ENCODE peak calls at places on chromosomes 13 and 19, in nine cellular contexts. K is NCI-H2081; H is KBM-7; J is NCI-H510A treated with DMSO at 0.1 percent for 48 hours; A is activated T-cell treated with anti-CD3 and anti-CD28 coated beads, Interleukin-2, amount 50 U/mL, for 72 hours; R is K562; Z is DMS53; W is epithelial cell of proximal tubule; C is right atrium auricular region. G is an unnamed sample.

GRCh38 chr19:10450853-10451609 is 30.7 kb downstream of the PDE4A start:
- DNase-seq in K (no peak), H (peak), J (no peak), A (no peak), R (peak), Z (no peak), W (no peak), C (no peak), G (no peak)

GRCh38 chr19:47315125-47315821 is 5.6 kb downstream of the C5AR1 start:
- DNase-seq in K (no peak), H (peak), J (no peak), A (peak), R (peak), Z (peak), W (peak), C (peak), G (peak)

GRCh38 chr19:8305798-8306197 is 2.4 kb downstream of the CD320 start:
- DNase-seq in K (no peak), H (no peak), J (no peak), A (no peak), R (no peak), Z (no peak), W (no peak), C (peak), G (no peak)

GRCh38 chr13:110916671-110917142 is 1.8 kb upstream of the ANKRD10 start:
- DNase-seq in K (no peak), H (no peak), J (no peak), A (no peak), R (no peak), Z (no peak), W (no peak), C (no peak), G (peak)

GRCh38 chr13:105974380-105974779 is 561.1 kb downstream of the EFNB2 start:
- DNase-seq in K (no peak), H (no peak), J (no peak), A (no peak), R (no peak), Z (no peak), W (no peak), C (no peak), G (no peak)

GRCh38 chr13:87570669-87571068 is 100.5 kb upstream of the SLITRK5 start:
- DNase-seq in K (no peak), H (no peak), J (no peak), A (no peak), R (no peak), Z (no peak), W (no peak), C (no peak), G (no peak)

GRCh38 chr13:113576597-113576996 is 8.0 kb upstream of the TFDP1 start:
- DNase-seq in K (no peak), H (no peak), J (no peak), A (no peak), R (no peak), Z (no peak), W (no peak), C (no peak), G (no peak)

GRCh38 chr19:50460161-50460765 is 16.0 kb upstream of the EMC10 start:
- DNase-seq in K (no peak), H (no peak), J (no peak), A (peak), R (no peak), Z (no peak), W (peak), C (no peak), G (peak)

GRCh38 chr19:3607398-3608078 is 863 bp upstream of the TBXA2R start:
- DNase-seq in K (no peak), H (peak), J (no peak), A (no peak), R (peak), Z (no peak), W (no peak), C (no peak), G (peak)

GRCh38 chr19:6103217-6103644 is 7.1 kb downstream of the RFX2 start:
- DNase-seq in K (no peak), H (no peak), J (no peak), A (no peak), R (no peak), Z (no peak), W (no peak), C (peak), G (peak)

GRCh38 chr19:9945319-9945966 is 9.1 kb upstream of the OLFM2 start:
- DNase-seq in K (no peak), H (no peak), J (no peak), A (no peak), R (peak), Z (peak), W (peak), C (peak), G (peak)

GRCh38 chr19:55247621-55248099 is 11.2 kb downstream of the PPP6R1 start:
- DNase-seq in K (no peak), H (peak), J (no peak), A (no peak), R (peak), Z (peak), W (no peak), C (no peak), G (peak)

GRCh38 chr19:5094768-5095567 is 126.1 kb downstream of the KDM4B start:
- DNase-seq in K (no peak), H (no peak), J (no peak), A (no peak), R (no peak), Z (no peak), W (no peak), C (no peak), G (no peak)

GRCh38 chr13:105047676-105048295 is 1487.7 kb downstream of the EFNB2 start:
- DNase-seq in K (no peak), H (no peak), J (no peak), A (no peak), R (no peak), Z (peak), W (no peak), C (no peak), G (no peak)

GRCh38 chr19:56958428-56958827 is 117.9 kb upstream of the PEG3 start:
- DNase-seq in K (no peak), H (no peak), J (no peak), A (no peak), R (no peak), Z (no peak), W (no peak), C (no peak), G (no peak)

GRCh38 chr19:11375143-11375948 is 880 bp downstream of the SWSAP1 start:
- DNase-seq in K (peak), H (peak), J (peak), A (peak), R (peak), Z (peak), W (no peak), C (peak), G (peak)

GRCh38 chr13:89269737-89270136 is 1598.6 kb downstream of the SLITRK5 start:
- DNase-seq in K (no peak), H (no peak), J (no peak), A (no peak), R (no peak), Z (no peak), W (no peak), C (no peak), G (no peak)

GRCh38 chr13:26362261-26362660 is 108.3 kb downstream of the CDK8 start:
- DNase-seq in K (no peak), H (no peak), J (no peak), A (no peak), R (no peak), Z (no peak), W (no peak), C (no peak), G (no peak)

GRCh38 chr19:5547881-5548280 is 19.9 kb downstream of the TINCR start:
- DNase-seq in K (peak), H (peak), J (peak), A (peak), R (peak), Z (peak), W (no peak), C (no peak), G (peak)

GRCh38 chr13:33034897-33035296 is 18.7 kb downstream of the KL start:
- DNase-seq in K (no peak), H (no peak), J (no peak), A (no peak), R (no peak), Z (no peak), W (no peak), C (no peak), G (no peak)

GRCh38 chr13:92259523-92259922 is 861.1 kb downstream of the GPC5 start:
- DNase-seq in K (no peak), H (peak), J (no peak), A (no peak), R (no peak), Z (no peak), W (no peak), C (no peak), G (no peak)